ENCODE peak calls at places on chromosomes 1 and 21, in five cellular contexts. One of them, this sample, is unnamed.

GRCh38 chr1:201576914-201577313 is 38.0 kb downstream of the NAV1 start:
- DNase-seq in HCT116: no peak
- DNase-seq in astrocyte: no peak
- DNase-seq in K562: no peak
- DNase-seq in GM23248: no peak
- DNase-seq in this sample: no peak

GRCh38 chr1:222106369-222106768 is 364.5 kb upstream of the DUSP10 start:
- DNase-seq in astrocyte: no peak
- DNase-seq in GM23248: no peak
- DNase-seq in HCT116: no peak
- DNase-seq in K562: no peak
- DNase-seq in this sample: no peak

GRCh38 chr1:235954306-235955283 is 87.9 kb upstream of the LYST start:
- DNase-seq in astrocyte: no peak
- DNase-seq in K562: no peak
- DNase-seq in HCT116: no peak
- DNase-seq in GM23248: peak; percentile 32
- DNase-seq in this sample: no peak

GRCh38 chr1:21537932-21538630 is 28.9 kb downstream of the ALPL start:
- DNase-seq in GM23248: peak; percentile 31
- DNase-seq in astrocyte: no peak
- DNase-seq in HCT116: no peak
- DNase-seq in K562: no peak
- DNase-seq in this sample: no peak

GRCh38 chr1:29383972-29384371 is 147.7 kb downstream of the PTPRU start:
- DNase-seq in HCT116: no peak
- DNase-seq in astrocyte: peak; percentile 36
- DNase-seq in K562: no peak
- DNase-seq in GM23248: peak; percentile 61
- DNase-seq in this sample: peak; percentile 26

GRCh38 chr1:42282867-42283583 is 52.0 kb downstream of the FOXJ3 start:
- DNase-seq in astrocyte: peak; percentile 30
- DNase-seq in GM23248: peak; percentile 28
- DNase-seq in HCT116: no peak
- DNase-seq in K562: no peak
- DNase-seq in this sample: peak; percentile 65

GRCh38 chr1:160405331-160405877 is 5.0 kb downstream of the VANGL2 start:
- DNase-seq in K562: no peak
- DNase-seq in astrocyte: no peak
- DNase-seq in HCT116: no peak
- DNase-seq in GM23248: no peak
- DNase-seq in this sample: no peak

GRCh38 chr21:35346697-35347096 is 297.6 kb upstream of the RUNX1 start:
- DNase-seq in GM23248: no peak
- DNase-seq in HCT116: no peak
- DNase-seq in astrocyte: no peak
- DNase-seq in K562: no peak
- DNase-seq in this sample: no peak

GRCh38 chr1:197127513-197127912 is 19.0 kb downstream of the ASPM start:
- DNase-seq in HCT116: no peak
- DNase-seq in K562: no peak
- DNase-seq in GM23248: peak; percentile 39
- DNase-seq in astrocyte: no peak
- DNase-seq in this sample: no peak

GRCh38 chr1:226653311-226653921 is 85.7 kb downstream of the ITPKB start:
- DNase-seq in K562: no peak
- DNase-seq in GM23248: no peak
- DNase-seq in astrocyte: no peak
- DNase-seq in HCT116: no peak
- DNase-seq in this sample: no peak

GRCh38 chr1:117359560-117360289 is 7.5 kb upstream of the MAN1A2 start:
- DNase-seq in astrocyte: no peak
- DNase-seq in GM23248: no peak
- DNase-seq in HCT116: no peak
- DNase-seq in K562: no peak
- DNase-seq in this sample: no peak

GRCh38 chr1:225378880-225379279 is 49.0 kb downstream of the LBR start:
- DNase-seq in K562: peak; percentile 43
- DNase-seq in astrocyte: peak; percentile 66
- DNase-seq in GM23248: peak; percentile 78
- DNase-seq in HCT116: no peak
- DNase-seq in this sample: peak; percentile 94

GRCh38 chr1:114610546-114611245 is 29.3 kb upstream of the BCAS2 start:
- DNase-seq in HCT116: no peak
- DNase-seq in K562: no peak
- DNase-seq in astrocyte: peak; percentile 45
- DNase-seq in GM23248: peak; percentile 25
- DNase-seq in this sample: peak; percentile 99

GRCh38 chr1:244381887-244382565 is 69.7 kb downstream of the ADSS2 start:
- DNase-seq in K562: no peak
- DNase-seq in HCT116: no peak
- DNase-seq in astrocyte: peak; percentile 70
- DNase-seq in GM23248: peak; percentile 80
- DNase-seq in this sample: no peak

GRCh38 chr1:147591246-147591891 is 50.1 kb downstream of the BCL9 start:
- DNase-seq in GM23248: no peak
- DNase-seq in K562: no peak
- DNase-seq in astrocyte: no peak
- DNase-seq in HCT116: no peak
- DNase-seq in this sample: no peak

GRCh38 chr1:7690076-7690475 is 81.0 kb upstream of the VAMP3 start:
- DNase-seq in HCT116: no peak
- DNase-seq in GM23248: no peak
- DNase-seq in K562: no peak
- DNase-seq in astrocyte: no peak
- DNase-seq in this sample: no peak

GRCh38 chr1:223183268-223183862 is 40.3 kb upstream of the TLR5 start:
- DNase-seq in astrocyte: no peak
- DNase-seq in K562: no peak
- DNase-seq in HCT116: no peak
- DNase-seq in GM23248: peak; percentile 82
- DNase-seq in this sample: peak; percentile 49

GRCh38 chr1:204335085-204335484 is 24.6 kb downstream of the PLEKHA6 start:
- DNase-seq in HCT116: no peak
- DNase-seq in K562: no peak
- DNase-seq in astrocyte: no peak
- DNase-seq in GM23248: no peak
- DNase-seq in this sample: no peak

GRCh38 chr1:37372740-37373139 is 101.6 kb upstream of the ZC3H12A start:
- DNase-seq in GM23248: no peak
- DNase-seq in astrocyte: no peak
- DNase-seq in K562: no peak
- DNase-seq in HCT116: no peak
- DNase-seq in this sample: no peak

GRCh38 chr1:2998503-2999100 is 22.7 kb upstream of the ACTRT2 start:
- DNase-seq in HCT116: no peak
- DNase-seq in GM23248: no peak
- DNase-seq in K562: no peak
- DNase-seq in astrocyte: no peak
- DNase-seq in this sample: no peak

GRCh38 chr1:53025034-53025777 is 36.8 kb upstream of the PODN start:
- DNase-seq in K562: no peak
- DNase-seq in GM23248: peak; percentile 88
- DNase-seq in astrocyte: peak; percentile 70
- DNase-seq in HCT116: no peak
- DNase-seq in this sample: no peak

GRCh38 chr1:160205974-160206369 is 788 bp downstream of the PEA15 start:
- DNase-seq in GM23248: peak; percentile 82
- DNase-seq in K562: peak; percentile 62
- DNase-seq in HCT116: peak; percentile 10
- DNase-seq in astrocyte: peak; percentile 56
- DNase-seq in this sample: peak; percentile 68

GRCh38 chr21:28261291-28261690 is 731.4 kb downstream of the LTN1 start:
- DNase-seq in astrocyte: no peak
- DNase-seq in GM23248: peak; percentile 30
- DNase-seq in K562: no peak
- DNase-seq in HCT116: no peak
- DNase-seq in this sample: no peak

GRCh38 chr21:44773291-44773932 is 28.2 kb downstream of the UBE2G2 start:
- DNase-seq in GM23248: no peak
- DNase-seq in HCT116: no peak
- DNase-seq in astrocyte: no peak
- DNase-seq in K562: no peak
- DNase-seq in this sample: no peak

GRCh38 chr1:245791410-245792312 is 636.9 kb downstream of the KIF26B start:
- DNase-seq in GM23248: no peak
- DNase-seq in HCT116: no peak
- DNase-seq in astrocyte: no peak
- DNase-seq in K562: peak; percentile 52
- DNase-seq in this sample: no peak

GRCh38 chr1:119291611-119292206 is 76.9 kb upstream of the HAO2 start:
- DNase-seq in GM23248: peak; percentile 56
- DNase-seq in HCT116: no peak
- DNase-seq in K562: no peak
- DNase-seq in astrocyte: no peak
- DNase-seq in this sample: no peak

GRCh38 chr1:237255071-237255470 is 213.1 kb downstream of the RYR2 start:
- DNase-seq in HCT116: no peak
- DNase-seq in astrocyte: no peak
- DNase-seq in GM23248: no peak
- DNase-seq in K562: no peak
- DNase-seq in this sample: no peak

GRCh38 chr1:14848621-14849020 is 250.1 kb downstream of the KAZN start:
- DNase-seq in GM23248: no peak
- DNase-seq in HCT116: no peak
- DNase-seq in K562: no peak
- DNase-seq in astrocyte: no peak
- DNase-seq in this sample: no peak

GRCh38 chr1:221071761-221072160 is 192.5 kb downstream of the HLX start:
- DNase-seq in K562: no peak
- DNase-seq in HCT116: no peak
- DNase-seq in GM23248: no peak
- DNase-seq in astrocyte: no peak
- DNase-seq in this sample: no peak

GRCh38 chr1:203075249-203076030 is 10.4 kb downstream of the MYOG start:
- DNase-seq in astrocyte: no peak
- DNase-seq in K562: no peak
- DNase-seq in GM23248: no peak
- DNase-seq in HCT116: no peak
- DNase-seq in this sample: no peak
- TF ChIP-seq EZH2 in astrocyte: peak; percentile 15
- TF ChIP-seq EZH2 in K562: no peak
- TF ChIP-seq EZH2 in GM23248: no peak
- TF ChIP-seq EZH2 in HCT116: no peak
- TF ChIP-seq EZH2 in this sample: no peak

GRCh38 chr1:92461364-92462097 is 25.2 kb downstream of the GFI1 start:
- DNase-seq in K562: no peak
- DNase-seq in HCT116: no peak
- DNase-seq in GM23248: peak; percentile 7
- DNase-seq in astrocyte: no peak
- DNase-seq in this sample: no peak
- H2AFZ ChIP-seq in K562: peak overlapping the region; percentile 67
- H2AFZ ChIP-seq in HCT116: no peak overlapping the region
- H2AFZ ChIP-seq in GM23248: no peak overlapping the region
- H2AFZ ChIP-seq in astrocyte: no peak overlapping the region
- H2AFZ ChIP-seq in this sample: no peak overlapping the region

GRCh38 chr1:66981679-66982078 is 56.9 kb downstream of the MIER1 start:
- DNase-seq in GM23248: peak; percentile 70
- DNase-seq in astrocyte: no peak
- DNase-seq in HCT116: no peak
- DNase-seq in K562: no peak
- DNase-seq in this sample: peak; percentile 24
- H3K4me3 ChIP-seq in GM23248: peak overlapping the region; percentile 58
- H3K4me3 ChIP-seq in astrocyte: no peak overlapping the region
- H3K4me3 ChIP-seq in HCT116: no peak overlapping the region
- H3K4me3 ChIP-seq in K562: no peak overlapping the region
- H3K4me3 ChIP-seq in this sample: no peak overlapping the region

GRCh38 chr21:42098957-42099547 is 27.9 kb downstream of the UMODL1 start:
- DNase-seq in K562: no peak
- DNase-seq in astrocyte: no peak
- DNase-seq in HCT116: no peak
- DNase-seq in GM23248: no peak
- DNase-seq in this sample: no peak
- TF ChIP-seq EZH2 in K562: no peak
- TF ChIP-seq EZH2 in astrocyte: no peak
- TF ChIP-seq EZH2 in HCT116: no peak
- TF ChIP-seq EZH2 in GM23248: no peak
- TF ChIP-seq EZH2 in this sample: no peak

DNA sequence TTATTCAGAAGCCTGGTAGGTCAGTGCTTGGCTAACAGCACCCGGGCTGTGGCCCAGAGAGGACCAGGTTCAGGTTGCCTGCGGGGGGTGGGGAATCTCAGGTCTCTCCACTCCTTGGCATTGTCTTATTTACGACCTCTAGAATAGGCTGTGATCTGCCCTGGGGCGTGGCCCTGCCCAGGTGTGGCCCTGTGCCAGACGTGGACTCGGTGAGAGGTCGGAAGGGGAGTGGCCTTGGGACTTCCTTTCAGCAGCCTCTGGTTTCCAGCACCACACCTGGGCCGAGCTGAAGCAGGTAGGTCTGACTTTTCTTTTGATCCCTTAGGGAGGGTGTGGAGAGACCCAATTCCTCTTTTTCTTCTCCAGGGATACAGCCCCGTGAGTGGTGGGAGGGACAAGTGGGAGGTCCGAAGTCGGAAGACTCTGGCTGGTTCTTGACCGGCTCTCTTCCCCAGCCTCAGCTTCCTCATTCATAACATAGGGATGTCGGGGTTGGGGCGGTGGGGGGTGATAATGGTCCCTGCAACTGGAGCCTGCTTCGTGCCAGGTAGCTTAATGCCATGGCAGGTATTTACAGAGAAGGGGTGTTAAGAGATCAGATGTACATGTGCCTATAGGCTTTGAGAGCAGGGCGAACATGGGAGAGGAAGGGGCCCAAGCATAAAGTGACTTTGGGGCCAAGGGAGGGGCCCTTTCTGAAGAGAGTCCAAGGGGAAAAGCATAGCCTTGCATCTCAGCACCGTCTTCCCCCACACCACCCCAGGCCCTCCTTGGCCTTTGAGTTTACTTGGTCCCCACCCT is 16.5 kb downstream of the ACOT11 start:
- DNase-seq in K562: no peak
- DNase-seq in HCT116: peak; percentile 79
- DNase-seq in GM23248: no peak
- DNase-seq in astrocyte: no peak
- DNase-seq in this sample: no peak
- H2AFZ ChIP-seq in K562: no peak overlapping the region
- H2AFZ ChIP-seq in HCT116: peak overlapping the region; percentile 40
- H2AFZ ChIP-seq in GM23248: no peak overlapping the region
- H2AFZ ChIP-seq in astrocyte: no peak overlapping the region
- H2AFZ ChIP-seq in this sample: peak overlapping the region; percentile 6

DNA sequence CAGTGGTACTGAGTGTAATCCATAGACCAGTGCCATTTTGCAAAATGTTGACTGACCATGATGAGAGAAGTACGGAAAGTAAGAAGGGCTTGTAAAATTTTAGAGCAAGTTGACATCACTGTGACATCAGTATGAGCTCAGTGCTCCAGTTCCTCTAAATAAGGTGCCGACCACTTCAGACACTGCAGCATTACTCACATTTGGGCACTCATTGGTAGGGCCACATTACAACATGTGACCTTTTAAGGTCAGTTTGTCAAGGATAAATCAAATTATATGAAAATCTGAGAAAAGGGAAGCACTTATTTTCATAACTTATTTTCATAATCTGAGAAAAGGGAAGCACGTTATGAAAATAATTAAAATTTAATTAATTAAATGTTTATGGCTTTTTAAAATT is 128.0 kb upstream of the ERG start:
- DNase-seq in HCT116: no peak
- DNase-seq in GM23248: no peak
- DNase-seq in K562: no peak
- DNase-seq in astrocyte: no peak
- DNase-seq in this sample: no peak
- H3K4me3 ChIP-seq in HCT116: no peak overlapping the region
- H3K4me3 ChIP-seq in GM23248: no peak overlapping the region
- H3K4me3 ChIP-seq in K562: no peak overlapping the region
- H3K4me3 ChIP-seq in astrocyte: no peak overlapping the region
- H3K4me3 ChIP-seq in this sample: no peak overlapping the region